ENCODE peak calls at places on chromosome 1, in seven cellular contexts. F is transverse colon, V is ovary, Z is K562, U is tibial nerve, K is SK-N-SH, O is HepG2. R is an unnamed sample.

GRCh38 chr1:11061652-11062365 is 2.0 kb upstream of the SRM start:
- DNase-seq in F (no peak), V (no peak), Z (no peak), U (no peak), K (no peak), O (no peak), R (no peak)

GRCh38 chr1:30668026-30668425 is 55.4 kb downstream of the MATN1 start:
- DNase-seq in F (peak; percentile 76), V (peak; percentile 16), Z (no peak), U (no peak), K (no peak), O (no peak), R (no peak)

GRCh38 chr1:202112864-202113689 is 9.6 kb upstream of the GPR37L1 start:
- DNase-seq in F (peak; percentile 43), V (peak; percentile 53), Z (no peak), U (no peak), K (no peak), O (no peak), R (no peak)

GRCh38 chr1:27601771-27602509 is 2.0 kb downstream of the AHDC1 start:
- DNase-seq in F (peak; percentile 53), V (peak; percentile 71), Z (no peak), U (no peak), K (peak; percentile 73), O (no peak), R (no peak)

GRCh38 chr1:33617451-33617850 is 145.0 kb downstream of the ZSCAN20 start:
- DNase-seq in F (no peak), V (no peak), Z (no peak), U (no peak), K (no peak), O (no peak), R (no peak)

GRCh38 chr1:118100686-118101300 is 84.2 kb downstream of the SPAG17 start:
- DNase-seq in F (no peak), V (no peak), Z (no peak), U (no peak), K (no peak), O (no peak), R (no peak)

GRCh38 chr1:57131701-57132394 is 166.0 kb upstream of the C8B start:
- DNase-seq in F (no peak), V (no peak), Z (no peak), U (no peak), K (no peak), O (no peak), R (no peak)

GRCh38 chr1:65277605-65278343 is 31.6 kb upstream of the DNAJC6 start:
- DNase-seq in F (no peak), V (no peak), Z (no peak), U (no peak), K (no peak), O (no peak), R (no peak)

GRCh38 chr1:1187938-1188337 is 14.3 kb downstream of the TTLL10 start:
- DNase-seq in F (no peak), V (no peak), Z (no peak), U (no peak), K (no peak), O (no peak), R (no peak)

GRCh38 chr1:3464649-3465025 is 10.2 kb downstream of the ARHGEF16 start:
- DNase-seq in F (no peak), V (peak; percentile 24), Z (no peak), U (no peak), K (no peak), O (no peak), R (no peak)

GRCh38 chr1:226950316-226950715 is 10.2 kb downstream of the COQ8A start:
- DNase-seq in F (no peak), V (no peak), Z (no peak), U (no peak), K (no peak), O (no peak), R (no peak)
- TF ChIP-seq CTCF in F (no peak), V (no peak), Z (no peak), U (no peak), K (no peak), O (no peak), R (no peak)

DNA sequence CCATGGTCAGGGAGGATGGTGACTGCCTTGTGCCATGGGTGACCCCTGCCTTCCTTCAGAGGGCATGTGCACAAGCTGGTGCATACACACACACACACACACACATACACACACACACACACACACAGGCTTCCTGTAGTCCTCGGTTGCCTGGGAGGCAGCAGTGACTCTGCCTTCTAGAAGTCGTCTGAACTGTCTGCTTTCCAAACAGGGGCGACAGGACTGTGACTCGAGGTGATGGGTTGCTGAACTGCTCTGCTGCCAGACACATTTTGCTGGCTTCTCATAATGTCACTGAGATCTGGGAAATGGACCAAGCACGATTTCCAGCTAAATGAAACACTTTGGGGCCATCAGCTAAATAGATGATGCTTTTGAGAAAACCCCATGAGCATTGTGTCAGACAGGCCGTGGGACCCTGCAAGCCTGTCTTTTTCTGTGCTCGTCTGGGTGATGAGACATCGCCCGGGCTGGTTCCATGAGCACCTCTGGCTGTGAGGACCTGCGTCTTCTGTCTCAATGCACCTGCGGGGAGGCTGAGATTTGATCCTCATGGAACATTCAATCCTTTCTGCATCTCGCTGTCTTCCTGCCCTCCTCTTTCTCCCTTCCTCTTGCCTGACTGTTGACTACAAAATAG is 436.7 kb downstream of the CAMTA1 start:
- DNase-seq in F (no peak), V (no peak), Z (no peak), U (no peak), K (no peak), O (no peak), R (no peak)
- TF ChIP-seq EP300 in F (no peak), V (no peak), Z (no peak), U (no peak), K (no peak), O (no peak), R (no peak)

GRCh38 chr1:174413632-174414031 is 34.1 kb upstream of the GPR52 start:
- DNase-seq in F (no peak), V (no peak), Z (no peak), U (no peak), K (no peak), O (no peak), R (no peak)
- TF ChIP-seq CTCF in F (no peak), V (no peak), Z (peak; percentile 60), U (no peak), K (peak; percentile 11), O (peak; percentile 13), R (no peak)

GRCh38 chr1:28646040-28646439 is 2.4 kb upstream of the RNU11 start:
- DNase-seq in F (no peak), V (no peak), Z (no peak), U (no peak), K (peak; percentile 30), O (peak; percentile 80), R (no peak)

GRCh38 chr1:28642847-28643635 is at the start of gene TAF12:
- DNase-seq in F (peak; percentile 95), V (peak; percentile 95), Z (peak; percentile 90), U (peak; percentile 86), K (peak; percentile 93), O (peak; percentile 90), R (peak; percentile 90)

DNA sequence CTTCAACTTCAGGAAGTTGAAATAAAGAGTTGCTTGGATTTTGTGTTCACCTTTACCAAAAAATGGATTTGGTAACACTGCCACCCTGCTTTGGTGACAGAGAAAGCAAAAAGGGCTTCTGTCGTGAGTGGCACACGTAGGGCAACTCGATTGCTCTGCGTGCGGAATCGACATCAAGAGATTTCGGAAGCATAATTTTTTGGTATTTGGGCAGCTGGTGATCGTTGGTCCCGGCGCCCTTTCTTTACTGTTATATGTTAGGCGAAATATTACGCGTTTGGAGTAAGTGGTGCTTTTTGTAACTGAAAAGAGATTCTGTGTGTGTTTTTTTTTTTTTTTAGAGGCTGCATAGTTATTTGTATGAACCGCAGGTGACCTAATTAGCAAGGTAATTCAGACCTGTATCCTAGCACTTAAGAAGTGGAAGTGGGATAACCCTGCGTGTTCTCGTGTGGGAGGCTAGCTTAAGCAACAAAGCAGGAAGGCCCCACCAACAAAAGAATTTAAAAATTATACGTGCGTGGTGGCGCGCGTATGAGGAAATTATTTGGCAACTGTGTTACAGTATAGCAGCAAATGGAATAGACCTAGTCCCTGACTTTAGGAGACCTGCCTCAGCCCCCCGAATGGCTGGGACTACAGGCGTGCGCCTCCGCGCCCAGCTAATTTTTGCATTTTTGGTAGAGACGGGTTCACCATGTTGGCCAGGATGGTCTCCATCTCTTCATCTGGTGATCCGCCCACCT is at the start of gene RNU11:
- DNase-seq in F (peak; percentile 94), V (peak; percentile 88), Z (peak; percentile 75), U (peak; percentile 87), K (peak; percentile 73), O (peak; percentile 95), R (peak; percentile 95)
- TF ChIP-seq EP300 in F (peak; percentile 76), V (peak; percentile 49), Z (peak; percentile 89), U (no peak), K (peak; percentile 80), O (peak; percentile 86), R (no peak)

DNA sequence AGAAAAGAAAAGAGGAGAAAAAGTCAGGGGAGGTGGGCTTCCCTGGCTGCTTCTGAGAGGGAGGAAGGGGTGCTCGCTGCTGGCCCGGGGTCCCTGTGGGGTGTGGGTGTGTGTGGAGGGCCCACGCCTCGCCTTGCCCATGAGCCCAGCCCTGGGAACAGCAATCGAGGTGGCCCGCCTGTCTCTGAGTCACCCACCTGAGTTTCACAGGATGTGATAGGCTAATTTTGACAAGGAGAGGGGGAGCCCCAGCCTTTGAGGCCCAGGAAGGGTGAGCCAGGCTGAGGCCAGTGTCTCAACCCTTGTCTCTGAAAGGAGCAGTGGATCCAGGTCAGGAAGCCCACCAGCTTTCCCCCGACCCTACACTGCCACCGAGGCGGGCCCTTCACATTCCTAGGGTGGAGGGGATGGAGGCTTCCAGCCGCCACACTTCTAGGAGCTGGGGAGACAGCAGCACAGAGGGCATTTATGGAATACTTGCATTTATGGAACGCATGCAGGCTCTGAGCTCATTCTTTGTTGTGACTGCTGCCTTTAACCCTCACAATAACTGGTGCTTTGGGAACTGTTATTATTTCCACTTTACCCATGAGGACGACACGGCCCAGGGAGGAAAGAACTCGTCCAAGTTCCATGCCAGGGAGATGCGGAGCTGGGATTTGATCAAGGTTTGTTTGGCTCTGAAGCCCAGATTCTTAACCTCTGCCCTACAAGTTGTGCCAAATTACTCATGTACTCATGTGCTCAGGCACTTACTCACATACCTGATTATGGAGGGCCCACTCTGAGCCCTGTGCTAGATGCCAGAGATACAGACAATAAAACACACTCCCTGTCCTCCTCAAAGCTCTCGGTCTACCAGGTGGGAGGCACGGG is 49.3 kb upstream of the IFNLR1 start:
- DNase-seq in F (peak; percentile 9), V (no peak), Z (no peak), U (no peak), K (no peak), O (no peak), R (no peak)
- TF ChIP-seq CTCF in F (no peak), V (no peak), Z (no peak), U (no peak), K (no peak), O (no peak), R (no peak)